ENCODE peak calls at places on chromosomes 12 and 14, in nine cellular contexts. M is ovary, L is suprapubic skin, J is pancreas, S is tibial artery, E is neural progenitor cell, A is A549, Y is heart left ventricle, B is IMR-90. Q is an unnamed sample.

GRCh38 chr12:127623362-127623761 is 643.6 kb upstream of the TMEM132C start:
- DNase-seq in L (no peak), J (no peak), S (no peak), A (no peak), E (no peak), M (no peak), Y (no peak), B (no peak), Q (no peak)

GRCh38 chr12:107109726-107110518 is 16.6 kb upstream of the CRY1 start:
- DNase-seq in B (no peak), J (no peak), Y (no peak), A (no peak), E (no peak), M (no peak), L (no peak), S (no peak), Q (no peak)

GRCh38 chr12:42798811-42799438 is 209.4 kb upstream of the PRICKLE1 start:
- DNase-seq in M (no peak), J (no peak), E (no peak), S (no peak), L (no peak), Y (no peak), A (no peak), B (peak; percentile 76), Q (no peak)

GRCh38 chr12:25187781-25188180 is 7.2 kb downstream of the DNAI7 start:
- DNase-seq in A (no peak), Y (no peak), M (no peak), J (no peak), E (no peak), L (no peak), S (no peak), B (peak; percentile 94), Q (no peak)

GRCh38 chr12:39272934-39273770 is 169.8 kb downstream of the KIF21A start:
- DNase-seq in J (no peak), M (no peak), E (peak; percentile 56), A (peak; percentile 4), Y (no peak), B (peak; percentile 3), S (no peak), L (no peak), Q (no peak)

GRCh38 chr14:96145116-96145864 is 59.3 kb upstream of the BDKRB2 start:
- DNase-seq in L (no peak), S (no peak), B (peak; percentile 91), M (no peak), E (no peak), J (no peak), A (no peak), Y (no peak), Q (no peak)

GRCh38 chr14:67766035-67766680 is 50.2 kb downstream of the ZFYVE26 start:
- DNase-seq in M (no peak), E (no peak), B (no peak), L (no peak), S (peak; percentile 24), Y (no peak), J (peak; percentile 21), A (no peak), Q (no peak)

GRCh38 chr14:53537421-53538315 is 384.5 kb upstream of the DDHD1 start:
- DNase-seq in B (peak; percentile 40), E (no peak), A (no peak), M (no peak), L (no peak), S (no peak), J (no peak), Y (no peak), Q (no peak)

GRCh38 chr12:67710582-67710981 is 62.0 kb downstream of the DYRK2 start:
- DNase-seq in B (peak; percentile 62), E (no peak), J (peak; percentile 46), A (peak; percentile 9), S (peak; percentile 34), Y (no peak), M (no peak), L (no peak), Q (peak; percentile 50)

GRCh38 chr12:66269757-66270383 is 32.4 kb upstream of the HELB start:
- DNase-seq in Y (no peak), L (no peak), J (no peak), E (peak; percentile 78), M (no peak), B (peak; percentile 62), S (no peak), A (peak; percentile 47), Q (no peak)

GRCh38 chr12:8594072-8594471 is 18.6 kb downstream of the AICDA start:
- DNase-seq in B (no peak), M (no peak), Y (no peak), E (no peak), S (no peak), A (no peak), L (no peak), J (no peak), Q (no peak)

GRCh38 chr12:53427905-53428594 is 4.4 kb downstream of the AMHR2 start:
- DNase-seq in B (peak; percentile 97), J (no peak), A (peak; percentile 89), M (peak; percentile 17), L (no peak), S (no peak), E (no peak), Y (no peak), Q (no peak)

GRCh38 chr12:15978431-15978950 is 67.4 kb downstream of the DERA start:
- DNase-seq in L (no peak), M (no peak), Y (no peak), E (no peak), B (peak; percentile 60), A (no peak), S (no peak), J (no peak), Q (no peak)

GRCh38 chr14:31992051-31992450 is 85.1 kb upstream of the ARHGAP5 start:
- DNase-seq in B (peak; percentile 40), A (no peak), M (no peak), Y (no peak), L (no peak), E (no peak), J (no peak), S (no peak), Q (no peak)

GRCh38 chr12:52020539-52021336 is 14.0 kb downstream of the TAMALIN start:
- DNase-seq in S (no peak), B (peak; percentile 47), E (peak; percentile 85), A (peak; percentile 75), M (peak; percentile 74), Y (peak; percentile 76), L (no peak), J (peak; percentile 54), Q (no peak)

GRCh38 chr14:68982581-68982980 is 3.5 kb upstream of the ACTN1 start:
- DNase-seq in S (peak; percentile 64), B (peak; percentile 49), A (no peak), E (no peak), Y (no peak), J (no peak), M (no peak), L (no peak), Q (no peak)

DNA sequence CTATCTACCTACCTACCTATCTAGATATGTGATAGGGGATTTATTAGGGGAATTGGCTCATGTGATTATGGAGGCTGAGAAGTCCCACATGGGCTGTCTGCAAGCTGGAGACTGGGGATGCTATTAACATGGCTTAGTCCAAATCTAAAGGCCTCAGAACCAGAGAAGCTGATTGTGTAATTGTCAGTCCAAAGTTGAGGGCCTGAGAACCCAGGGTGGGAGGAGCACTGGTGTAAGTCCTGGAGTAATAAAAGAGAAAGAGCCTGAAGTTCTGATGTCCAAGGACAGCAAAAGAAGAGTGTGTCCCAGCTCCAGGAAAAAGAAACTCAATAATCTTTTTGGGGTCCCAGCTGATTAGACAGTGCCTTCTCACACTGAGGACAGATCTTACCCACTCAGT is 98.5 kb upstream of the SEL1L start:
- DNase-seq in J (no peak), A (no peak), S (no peak), Y (no peak), B (no peak), M (no peak), L (no peak), E (no peak), Q (no peak)
- H3K4me1 ChIP-seq in J (peaks cover 7% of the 10 kb centered on the region), A (no peaks in the 10 kb centered on the region), S (no peaks in the 10 kb centered on the region), Y (no peaks in the 10 kb centered on the region), B (no peaks in the 10 kb centered on the region), M (no peaks in the 10 kb centered on the region), L (no peaks in the 10 kb centered on the region), E (no peaks in the 10 kb centered on the region), Q (no peaks in the 10 kb centered on the region)

GRCh38 chr12:132326646-132327045 is 2.7 kb downstream of the GALNT9 start:
- DNase-seq in A (no peak), B (no peak), J (peak; percentile 3), M (no peak), L (no peak), E (no peak), S (no peak), Y (no peak), Q (no peak)
- TF ChIP-seq CTCF in A (no peak), B (no peak), J (no peak), M (no peak), L (no peak), E (no peak), S (no peak), Y (no peak), Q (no peak)

DNA sequence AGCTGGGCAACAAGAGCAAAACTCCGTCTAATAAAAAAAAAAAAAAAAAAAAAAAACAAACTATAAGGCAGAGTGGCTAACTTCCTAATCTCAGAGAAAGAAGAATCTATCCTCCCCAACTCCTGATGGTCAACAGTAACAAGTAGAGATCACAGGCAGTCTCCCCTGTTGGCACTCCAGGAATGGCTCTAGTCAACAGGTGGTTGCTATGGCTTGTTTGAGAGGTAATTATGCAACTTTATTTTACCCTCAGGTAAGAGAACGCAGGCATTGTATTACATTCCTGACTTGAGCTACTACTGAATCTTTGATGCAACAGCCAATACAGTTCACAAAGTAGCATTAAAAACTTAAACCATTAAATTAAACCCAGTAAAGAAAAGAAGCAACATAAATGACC is 180.3 kb downstream of the DICER1 start:
- DNase-seq in Y (no peak), J (no peak), E (no peak), L (no peak), S (no peak), M (no peak), A (no peak), B (no peak), Q (no peak)
- H3K4me3 ChIP-seq in Y (no peak overlapping the region), J (no peak overlapping the region), E (no peak overlapping the region), L (no peak overlapping the region), S (no peak overlapping the region), M (no peak overlapping the region), A (no peak overlapping the region), B (no peak overlapping the region), Q (no peak overlapping the region)

GRCh38 chr12:114702462-114702861 is 18.5 kb upstream of the TBX3 start:
- DNase-seq in L (no peak), Y (no peak), E (no peak), J (no peak), S (no peak), B (no peak), M (no peak), A (no peak), Q (no peak)

GRCh38 chr12:114700392-114701103 is 16.6 kb upstream of the TBX3 start:
- DNase-seq in J (no peak), Y (no peak), M (no peak), S (no peak), E (peak; percentile 31), L (no peak), A (no peak), B (no peak), Q (no peak)

GRCh38 chr12:114703060-114703493 is 19.1 kb upstream of the TBX3 start:
- DNase-seq in A (no peak), J (no peak), M (no peak), E (no peak), Y (no peak), B (no peak), L (no peak), S (no peak), Q (no peak)

GRCh38 chr12:114701104-114701414 is 17.1 kb upstream of the TBX3 start:
- DNase-seq in J (no peak), L (no peak), E (peak; percentile 40), B (no peak), S (no peak), M (no peak), Y (no peak), A (no peak), Q (no peak)

GRCh38 chr12:114701553-114701952 is 17.6 kb upstream of the TBX3 start:
- DNase-seq in Y (no peak), E (no peak), S (no peak), J (no peak), M (no peak), B (no peak), L (no peak), A (no peak), Q (no peak)
- H3K4me1 ChIP-seq in Y (peaks cover 4% of the 10 kb centered on the region), E (peaks cover 24% of the 10 kb centered on the region), S (peaks cover 7% of the 10 kb centered on the region), J (no peaks in the 10 kb centered on the region), M (peaks cover 2% of the 10 kb centered on the region), B (peaks cover 12% of the 10 kb centered on the region), L (peaks cover 6% of the 10 kb centered on the region), A (peaks cover 14% of the 10 kb centered on the region), Q (no peaks in the 10 kb centered on the region)

Q was measured in prostate gland.